ENCODE peak calls at places on chromosomes 7 and 10, in seven cellular contexts. One of them, this sample, is unnamed.

GRCh38 chr10:62839595-62839994 is 23.4 kb upstream of the EGR2 start:
- DNase-seq in mesenchymal stem cell: no peak
- DNase-seq in trophoblast cell: no peak
- DNase-seq in mesendoderm: no peak
- DNase-seq in H1: no peak
- DNase-seq in IMR-90: no peak
- DNase-seq in neuronal stem cell: no peak
- DNase-seq in this sample: no peak

GRCh38 chr10:104120061-104120460 is 1.9 kb upstream of the SFR1 start:
- DNase-seq in neuronal stem cell: no peak
- DNase-seq in mesenchymal stem cell: no peak
- DNase-seq in IMR-90: no peak
- DNase-seq in H1: no peak
- DNase-seq in trophoblast cell: peak
- DNase-seq in mesendoderm: no peak
- DNase-seq in this sample: no peak

GRCh38 chr10:121899727-121900126 is 28.1 kb downstream of the ATE1 start:
- DNase-seq in H1: no peak
- DNase-seq in neuronal stem cell: no peak
- DNase-seq in mesenchymal stem cell: no peak
- DNase-seq in IMR-90: no peak
- DNase-seq in mesendoderm: no peak
- DNase-seq in trophoblast cell: no peak
- DNase-seq in this sample: no peak

GRCh38 chr7:134533288-134533771 is 6.0 kb downstream of the AKR1B10 start:
- DNase-seq in trophoblast cell: no peak
- DNase-seq in neuronal stem cell: no peak
- DNase-seq in H1: no peak
- DNase-seq in IMR-90: peak
- DNase-seq in mesendoderm: no peak
- DNase-seq in mesenchymal stem cell: peak
- DNase-seq in this sample: no peak

GRCh38 chr7:37947840-37948198 is 27.4 kb downstream of the EPDR1 start:
- DNase-seq in neuronal stem cell: no peak
- DNase-seq in IMR-90: no peak
- DNase-seq in mesenchymal stem cell: no peak
- DNase-seq in H1: no peak
- DNase-seq in mesendoderm: no peak
- DNase-seq in trophoblast cell: no peak
- DNase-seq in this sample: no peak

GRCh38 chr10:80632742-80633141 is 95.0 kb downstream of the SH2D4B start:
- DNase-seq in IMR-90: no peak
- DNase-seq in mesenchymal stem cell: no peak
- DNase-seq in H1: no peak
- DNase-seq in neuronal stem cell: no peak
- DNase-seq in trophoblast cell: no peak
- DNase-seq in mesendoderm: no peak
- DNase-seq in this sample: no peak

GRCh38 chr7:110480964-110481363 is 610.0 kb upstream of the LRRN3 start:
- DNase-seq in trophoblast cell: peak
- DNase-seq in mesenchymal stem cell: no peak
- DNase-seq in mesendoderm: no peak
- DNase-seq in neuronal stem cell: no peak
- DNase-seq in H1: no peak
- DNase-seq in IMR-90: no peak
- DNase-seq in this sample: no peak

GRCh38 chr10:100766693-100767427 is 21.5 kb downstream of the PAX2 start:
- DNase-seq in mesenchymal stem cell: no peak
- DNase-seq in neuronal stem cell: no peak
- DNase-seq in trophoblast cell: no peak
- DNase-seq in H1: no peak
- DNase-seq in mesendoderm: peak
- DNase-seq in IMR-90: no peak
- DNase-seq in this sample: peak

GRCh38 chr7:117067322-117067721 is 114.0 kb downstream of the ST7 start:
- DNase-seq in H1: no peak
- DNase-seq in mesendoderm: no peak
- DNase-seq in neuronal stem cell: no peak
- DNase-seq in mesenchymal stem cell: no peak
- DNase-seq in trophoblast cell: no peak
- DNase-seq in IMR-90: no peak
- DNase-seq in this sample: no peak

GRCh38 chr10:120719333-120719732 is 131.8 kb upstream of the WDR11 start:
- DNase-seq in IMR-90: no peak
- DNase-seq in H1: no peak
- DNase-seq in mesendoderm: no peak
- DNase-seq in neuronal stem cell: no peak
- DNase-seq in mesenchymal stem cell: no peak
- DNase-seq in trophoblast cell: no peak
- DNase-seq in this sample: no peak

GRCh38 chr7:128946936-128947830 is 9.5 kb downstream of the IRF5 start:
- DNase-seq in mesenchymal stem cell: no peak
- DNase-seq in H1: no peak
- DNase-seq in trophoblast cell: no peak
- DNase-seq in neuronal stem cell: no peak
- DNase-seq in IMR-90: no peak
- DNase-seq in mesendoderm: peak
- DNase-seq in this sample: peak

GRCh38 chr7:21300692-21301091 is 127.2 kb upstream of the SP4 start:
- DNase-seq in mesendoderm: peak
- DNase-seq in trophoblast cell: peak
- DNase-seq in H1: no peak
- DNase-seq in IMR-90: no peak
- DNase-seq in mesenchymal stem cell: no peak
- DNase-seq in neuronal stem cell: no peak
- DNase-seq in this sample: no peak

GRCh38 chr7:77903597-77903996 is 105.0 kb downstream of the PHTF2 start:
- DNase-seq in mesenchymal stem cell: no peak
- DNase-seq in trophoblast cell: no peak
- DNase-seq in neuronal stem cell: no peak
- DNase-seq in IMR-90: peak
- DNase-seq in H1: no peak
- DNase-seq in mesendoderm: peak
- DNase-seq in this sample: peak

GRCh38 chr10:122143238-122143841 is 127.8 kb upstream of the BTBD16 start:
- DNase-seq in mesenchymal stem cell: no peak
- DNase-seq in H1: no peak
- DNase-seq in neuronal stem cell: no peak
- DNase-seq in IMR-90: no peak
- DNase-seq in trophoblast cell: peak
- DNase-seq in mesendoderm: peak
- DNase-seq in this sample: no peak

GRCh38 chr10:32731527-32731926 is 226.5 kb downstream of the ITGB1 start:
- DNase-seq in neuronal stem cell: no peak
- DNase-seq in IMR-90: no peak
- DNase-seq in H1: no peak
- DNase-seq in trophoblast cell: no peak
- DNase-seq in mesenchymal stem cell: no peak
- DNase-seq in mesendoderm: no peak
- DNase-seq in this sample: no peak

GRCh38 chr7:48087349-48087748 is 1.7 kb upstream of the UPP1 start:
- DNase-seq in mesenchymal stem cell: peak
- DNase-seq in H1: no peak
- DNase-seq in neuronal stem cell: no peak
- DNase-seq in IMR-90: peak
- DNase-seq in trophoblast cell: no peak
- DNase-seq in mesendoderm: peak
- DNase-seq in this sample: no peak

GRCh38 chr7:48091506-48092433 is 2.7 kb downstream of the UPP1 start:
- DNase-seq in neuronal stem cell: no peak
- DNase-seq in IMR-90: no peak
- DNase-seq in mesendoderm: no peak
- DNase-seq in trophoblast cell: no peak
- DNase-seq in H1: no peak
- DNase-seq in mesenchymal stem cell: no peak
- DNase-seq in this sample: no peak

GRCh38 chr7:48089415-48089975 is 430 bp downstream of the UPP1 start:
- DNase-seq in IMR-90: no peak
- DNase-seq in mesenchymal stem cell: no peak
- DNase-seq in trophoblast cell: peak
- DNase-seq in neuronal stem cell: no peak
- DNase-seq in mesendoderm: peak
- DNase-seq in H1: no peak
- DNase-seq in this sample: peak

GRCh38 chr7:48088559-48089414 is at the start of gene UPP1:
- DNase-seq in H1: no peak
- DNase-seq in neuronal stem cell: peak
- DNase-seq in mesendoderm: peak
- DNase-seq in mesenchymal stem cell: peak
- DNase-seq in IMR-90: peak
- DNase-seq in trophoblast cell: peak
- DNase-seq in this sample: peak

DNA sequence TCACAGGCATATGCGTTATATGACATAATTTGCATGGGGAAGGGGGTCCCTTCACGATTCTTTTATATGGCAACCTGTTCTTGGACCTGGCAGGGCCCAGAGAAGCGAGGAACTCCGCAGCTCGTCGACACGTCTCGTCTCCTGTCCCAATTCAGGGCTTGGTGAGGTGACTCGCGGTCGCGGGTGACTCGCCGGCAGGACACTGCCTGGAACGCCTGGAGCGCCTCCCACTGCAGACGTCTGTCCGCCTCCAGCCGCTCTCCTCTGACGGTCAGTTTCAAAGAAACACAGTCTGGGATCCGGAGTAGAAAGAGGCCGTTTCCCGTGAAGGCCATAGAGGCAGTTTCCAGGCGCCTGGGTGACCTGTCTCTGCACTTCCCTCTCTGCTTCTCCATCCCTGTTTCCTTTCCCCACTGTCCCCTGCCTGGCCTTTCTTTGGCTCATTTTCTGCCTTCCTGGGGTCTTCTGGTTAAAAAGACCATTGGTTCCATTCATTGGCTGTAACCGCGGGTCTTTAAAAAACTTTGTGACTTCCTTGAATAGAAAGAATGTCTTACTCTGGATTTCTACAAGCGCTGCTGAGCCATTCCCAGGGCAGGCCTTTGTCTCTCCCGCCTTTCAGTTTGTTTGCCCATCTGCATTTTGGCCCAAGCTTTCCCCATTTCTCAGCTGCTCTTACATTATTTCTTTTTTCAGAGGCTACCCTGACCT is 1.2 kb downstream of the UPP1 start:
- DNase-seq in trophoblast cell: peak
- DNase-seq in mesendoderm: peak
- DNase-seq in H1: no peak
- DNase-seq in neuronal stem cell: peak
- DNase-seq in IMR-90: peak
- DNase-seq in mesenchymal stem cell: peak
- DNase-seq in this sample: peak
- H3K4me2 ChIP-seq in trophoblast cell: peak
- H3K4me2 ChIP-seq in mesendoderm: peak
- H3K4me2 ChIP-seq in H1: peak
- H3K4me2 ChIP-seq in neuronal stem cell: peak
- H3K4me2 ChIP-seq in IMR-90: peak
- H3K4me2 ChIP-seq in mesenchymal stem cell: peak
- H3K4me2 ChIP-seq in this sample: peak

GRCh38 chr7:80318081-80318480 is 183.4 kb downstream of the GNAI1 start:
- DNase-seq in H1: no peak
- DNase-seq in trophoblast cell: peak
- DNase-seq in IMR-90: no peak
- DNase-seq in neuronal stem cell: no peak
- DNase-seq in mesendoderm: peak
- DNase-seq in mesenchymal stem cell: no peak
- DNase-seq in this sample: peak
- H3K18ac ChIP-seq in H1: no peak
- H3K18ac ChIP-seq in trophoblast cell: no peak
- H3K18ac ChIP-seq in IMR-90: no peak
- H3K18ac ChIP-seq in neuronal stem cell: no peak
- H3K18ac ChIP-seq in mesendoderm: peak
- H3K18ac ChIP-seq in mesenchymal stem cell: peak
- H3K18ac ChIP-seq in this sample: no peak

GRCh38 chr10:3835770-3836169 is 50.8 kb upstream of the KLF6 start:
- DNase-seq in mesenchymal stem cell: peak
- DNase-seq in trophoblast cell: no peak
- DNase-seq in IMR-90: no peak
- DNase-seq in H1: no peak
- DNase-seq in neuronal stem cell: no peak
- DNase-seq in mesendoderm: peak
- DNase-seq in this sample: no peak

GRCh38 chr10:3834410-3834809 is 49.4 kb upstream of the KLF6 start:
- DNase-seq in mesendoderm: no peak
- DNase-seq in trophoblast cell: no peak
- DNase-seq in IMR-90: no peak
- DNase-seq in H1: no peak
- DNase-seq in mesenchymal stem cell: no peak
- DNase-seq in neuronal stem cell: no peak
- DNase-seq in this sample: no peak

GRCh38 chr10:3838723-3839437 is 53.9 kb upstream of the KLF6 start:
- DNase-seq in H1: no peak
- DNase-seq in trophoblast cell: peak
- DNase-seq in mesenchymal stem cell: no peak
- DNase-seq in mesendoderm: no peak
- DNase-seq in IMR-90: no peak
- DNase-seq in neuronal stem cell: no peak
- DNase-seq in this sample: no peak

GRCh38 chr10:3836222-3836820 is 51.3 kb upstream of the KLF6 start:
- DNase-seq in IMR-90: no peak
- DNase-seq in neuronal stem cell: no peak
- DNase-seq in trophoblast cell: no peak
- DNase-seq in mesendoderm: no peak
- DNase-seq in mesenchymal stem cell: no peak
- DNase-seq in H1: no peak
- DNase-seq in this sample: no peak

DNA sequence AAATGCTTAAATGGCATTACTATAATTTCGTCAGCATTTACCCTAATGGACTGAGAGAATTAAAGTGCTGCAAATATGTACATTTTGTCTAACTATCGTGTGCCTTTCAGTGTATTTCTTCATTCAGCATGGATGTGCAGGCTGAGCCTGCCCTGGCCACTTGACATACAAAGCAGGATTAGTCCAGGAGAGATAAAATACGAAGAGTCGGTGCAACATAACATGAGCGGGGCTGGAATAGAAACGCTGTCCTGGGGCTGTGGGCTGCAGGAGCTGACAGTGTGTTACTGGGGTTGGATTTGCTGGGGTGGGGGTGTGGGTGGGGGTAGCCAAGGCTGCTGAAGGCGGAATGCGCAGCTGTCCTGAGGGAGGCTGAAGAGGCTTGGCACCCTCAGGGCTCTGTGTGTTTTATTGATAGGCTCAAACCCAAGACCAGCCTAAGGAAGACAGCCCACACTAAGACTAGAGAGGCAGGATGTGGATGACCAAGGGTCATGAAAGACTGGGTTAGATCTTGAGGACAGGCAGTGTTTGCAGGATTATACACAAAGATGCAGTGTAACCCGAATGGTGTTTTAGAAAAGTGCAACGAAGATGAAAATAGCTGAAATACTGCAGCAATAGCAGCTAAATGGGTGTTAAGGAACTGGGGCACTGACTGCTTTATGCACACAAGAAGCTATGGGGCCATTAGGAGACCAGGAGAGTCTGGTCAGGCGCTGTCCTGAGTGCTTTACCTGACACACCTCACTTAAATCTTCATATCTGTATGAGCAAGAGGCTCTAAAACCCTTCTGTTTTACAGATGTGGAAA is 53.1 kb upstream of the KLF6 start:
- DNase-seq in IMR-90: no peak
- DNase-seq in neuronal stem cell: no peak
- DNase-seq in trophoblast cell: no peak
- DNase-seq in H1: no peak
- DNase-seq in mesendoderm: no peak
- DNase-seq in mesenchymal stem cell: no peak
- DNase-seq in this sample: no peak
- H3K4me2 ChIP-seq in IMR-90: no peak
- H3K4me2 ChIP-seq in neuronal stem cell: no peak
- H3K4me2 ChIP-seq in trophoblast cell: no peak
- H3K4me2 ChIP-seq in H1: no peak
- H3K4me2 ChIP-seq in mesendoderm: no peak
- H3K4me2 ChIP-seq in mesenchymal stem cell: no peak
- H3K4me2 ChIP-seq in this sample: no peak

GRCh38 chr10:55704950-55705349 is 656.1 kb downstream of the ZWINT start:
- DNase-seq in IMR-90: no peak
- DNase-seq in neuronal stem cell: no peak
- DNase-seq in H1: no peak
- DNase-seq in mesendoderm: no peak
- DNase-seq in mesenchymal stem cell: no peak
- DNase-seq in trophoblast cell: no peak
- DNase-seq in this sample: no peak
- H3K18ac ChIP-seq in IMR-90: no peak
- H3K18ac ChIP-seq in neuronal stem cell: no peak
- H3K18ac ChIP-seq in H1: no peak
- H3K18ac ChIP-seq in mesendoderm: no peak
- H3K18ac ChIP-seq in mesenchymal stem cell: no peak
- H3K18ac ChIP-seq in trophoblast cell: no peak
- H3K18ac ChIP-seq in this sample: no peak

This sample was measured in H9.